ENCODE peak calls at places on chromosomes 6 and 20, in seven cellular contexts. One of them, this sample, is unnamed.
A peak's percentile ranks its signal among the peaks of the same experiment; 100 is the strongest.

GRCh38 chr6:111992851-111993250 is 61.1 kb upstream of the CCN6 start:
- DNase-seq in IMR-90: peak; percentile 52
- DNase-seq in neuronal stem cell: no peak
- DNase-seq in H1: no peak
- DNase-seq in mesendoderm: no peak
- DNase-seq in mesenchymal stem cell: no peak
- DNase-seq in trophoblast cell: no peak
- DNase-seq in this sample: no peak

GRCh38 chr6:22727709-22728108 is 158.3 kb downstream of the HDGFL1 start:
- DNase-seq in neuronal stem cell: no peak
- DNase-seq in mesenchymal stem cell: peak; percentile 72
- DNase-seq in trophoblast cell: no peak
- DNase-seq in mesendoderm: no peak
- DNase-seq in IMR-90: peak; percentile 64
- DNase-seq in H1: no peak
- DNase-seq in this sample: no peak

GRCh38 chr20:50327666-50328065 is 137.0 kb downstream of the CEBPB start:
- DNase-seq in IMR-90: no peak
- DNase-seq in mesendoderm: no peak
- DNase-seq in mesenchymal stem cell: no peak
- DNase-seq in trophoblast cell: no peak
- DNase-seq in neuronal stem cell: no peak
- DNase-seq in H1: no peak
- DNase-seq in this sample: no peak

GRCh38 chr6:129740013-129740412 is 30.0 kb upstream of the ARHGAP18 start:
- DNase-seq in trophoblast cell: no peak
- DNase-seq in mesendoderm: no peak
- DNase-seq in H1: no peak
- DNase-seq in neuronal stem cell: no peak
- DNase-seq in mesenchymal stem cell: no peak
- DNase-seq in IMR-90: no peak
- DNase-seq in this sample: no peak

GRCh38 chr6:168214586-168215104 is 104.9 kb downstream of the DACT2 start:
- DNase-seq in mesendoderm: no peak
- DNase-seq in neuronal stem cell: no peak
- DNase-seq in H1: no peak
- DNase-seq in IMR-90: no peak
- DNase-seq in mesenchymal stem cell: no peak
- DNase-seq in trophoblast cell: no peak
- DNase-seq in this sample: no peak

GRCh38 chr20:50360218-50360672 is 149.9 kb upstream of the PTPN1 start:
- DNase-seq in H1: no peak
- DNase-seq in IMR-90: no peak
- DNase-seq in mesendoderm: no peak
- DNase-seq in mesenchymal stem cell: no peak
- DNase-seq in neuronal stem cell: no peak
- DNase-seq in trophoblast cell: peak; percentile 51
- DNase-seq in this sample: no peak

GRCh38 chr20:31823360-31824124 is 4.4 kb downstream of the MYLK2 start:
- DNase-seq in trophoblast cell: no peak
- DNase-seq in mesenchymal stem cell: no peak
- DNase-seq in neuronal stem cell: no peak
- DNase-seq in mesendoderm: no peak
- DNase-seq in H1: no peak
- DNase-seq in IMR-90: no peak
- DNase-seq in this sample: no peak

GRCh38 chr20:40970218-40970617 is 58.4 kb upstream of the TOP1 start:
- DNase-seq in H1: peak; percentile 41
- DNase-seq in neuronal stem cell: no peak
- DNase-seq in IMR-90: no peak
- DNase-seq in trophoblast cell: no peak
- DNase-seq in mesendoderm: no peak
- DNase-seq in mesenchymal stem cell: no peak
- DNase-seq in this sample: peak; percentile 69

GRCh38 chr20:1935696-1936366 is 40.6 kb downstream of the SIRPA start:
- DNase-seq in neuronal stem cell: no peak
- DNase-seq in H1: no peak
- DNase-seq in mesenchymal stem cell: no peak
- DNase-seq in trophoblast cell: no peak
- DNase-seq in mesendoderm: no peak
- DNase-seq in IMR-90: no peak
- DNase-seq in this sample: no peak

GRCh38 chr6:54525731-54526130 is 217.5 kb downstream of the TINAG start:
- DNase-seq in neuronal stem cell: no peak
- DNase-seq in H1: no peak
- DNase-seq in trophoblast cell: no peak
- DNase-seq in IMR-90: peak; percentile 26
- DNase-seq in mesendoderm: no peak
- DNase-seq in mesenchymal stem cell: no peak
- DNase-seq in this sample: no peak

GRCh38 chr6:75850026-75850385 is 101.0 kb downstream of the MYO6 start:
- DNase-seq in mesenchymal stem cell: peak; percentile 16
- DNase-seq in mesendoderm: no peak
- DNase-seq in neuronal stem cell: no peak
- DNase-seq in IMR-90: no peak
- DNase-seq in H1: no peak
- DNase-seq in trophoblast cell: no peak
- DNase-seq in this sample: no peak

GRCh38 chr20:10919549-10920140 is 245.8 kb upstream of the JAG1 start:
- DNase-seq in mesendoderm: no peak
- DNase-seq in IMR-90: peak; percentile 86
- DNase-seq in mesenchymal stem cell: no peak
- DNase-seq in trophoblast cell: no peak
- DNase-seq in neuronal stem cell: no peak
- DNase-seq in H1: no peak
- DNase-seq in this sample: no peak

GRCh38 chr6:89984926-89985743 is 90.9 kb downstream of the GJA10 start:
- DNase-seq in neuronal stem cell: no peak
- DNase-seq in IMR-90: peak; percentile 76
- DNase-seq in trophoblast cell: no peak
- DNase-seq in H1: no peak
- DNase-seq in mesendoderm: no peak
- DNase-seq in mesenchymal stem cell: peak; percentile 56
- DNase-seq in this sample: no peak

GRCh38 chr6:138403324-138403800 is 661 bp upstream of the HEBP2 start:
- DNase-seq in IMR-90: no peak
- DNase-seq in mesenchymal stem cell: peak; percentile 58
- DNase-seq in neuronal stem cell: peak; percentile 1
- DNase-seq in trophoblast cell: no peak
- DNase-seq in H1: peak; percentile 67
- DNase-seq in mesendoderm: peak; percentile 53
- DNase-seq in this sample: peak; percentile 51

GRCh38 chr6:52537001-52537753 is 39.7 kb downstream of the TRAM2 start:
- DNase-seq in mesendoderm: no peak
- DNase-seq in neuronal stem cell: no peak
- DNase-seq in trophoblast cell: no peak
- DNase-seq in IMR-90: peak; percentile 57
- DNase-seq in H1: no peak
- DNase-seq in mesenchymal stem cell: no peak
- DNase-seq in this sample: no peak

GRCh38 chr6:41306187-41306854 is 19.8 kb upstream of the TREM1 start:
- DNase-seq in trophoblast cell: peak; percentile 82
- DNase-seq in neuronal stem cell: peak; percentile 45
- DNase-seq in mesenchymal stem cell: peak; percentile 53
- DNase-seq in H1: no peak
- DNase-seq in mesendoderm: peak; percentile 74
- DNase-seq in IMR-90: peak; percentile 49
- DNase-seq in this sample: peak; percentile 51

GRCh38 chr6:34523441-34524206 is 32.5 kb downstream of the SPDEF start:
- DNase-seq in neuronal stem cell: no peak
- DNase-seq in IMR-90: no peak
- DNase-seq in mesenchymal stem cell: no peak
- DNase-seq in mesendoderm: no peak
- DNase-seq in trophoblast cell: no peak
- DNase-seq in H1: no peak
- DNase-seq in this sample: no peak

GRCh38 chr6:166932616-166933015 is 23.7 kb downstream of the RNASET2 start:
- DNase-seq in mesendoderm: no peak
- DNase-seq in IMR-90: no peak
- DNase-seq in H1: no peak
- DNase-seq in neuronal stem cell: no peak
- DNase-seq in trophoblast cell: no peak
- DNase-seq in mesenchymal stem cell: no peak
- DNase-seq in this sample: no peak

GRCh38 chr6:16729183-16729696 is 32.0 kb downstream of the ATXN1 start:
- DNase-seq in mesendoderm: no peak
- DNase-seq in neuronal stem cell: no peak
- DNase-seq in mesenchymal stem cell: peak; percentile 70
- DNase-seq in trophoblast cell: peak; percentile 47
- DNase-seq in H1: no peak
- DNase-seq in IMR-90: peak; percentile 75
- DNase-seq in this sample: no peak

GRCh38 chr20:57210911-57211280 is 55.5 kb downstream of the BMP7 start:
- DNase-seq in IMR-90: no peak
- DNase-seq in neuronal stem cell: no peak
- DNase-seq in mesenchymal stem cell: no peak
- DNase-seq in mesendoderm: no peak
- DNase-seq in trophoblast cell: no peak
- DNase-seq in H1: no peak
- DNase-seq in this sample: no peak

GRCh38 chr6:66435321-66435720 is 728.3 kb upstream of the EYS start:
- DNase-seq in H1: no peak
- DNase-seq in IMR-90: no peak
- DNase-seq in mesenchymal stem cell: no peak
- DNase-seq in mesendoderm: no peak
- DNase-seq in neuronal stem cell: no peak
- DNase-seq in trophoblast cell: no peak
- DNase-seq in this sample: no peak

GRCh38 chr6:134031696-134032255 is 20.6 kb downstream of the SLC2A12 start:
- DNase-seq in neuronal stem cell: no peak
- DNase-seq in mesendoderm: no peak
- DNase-seq in H1: no peak
- DNase-seq in mesenchymal stem cell: no peak
- DNase-seq in IMR-90: peak; percentile 68
- DNase-seq in trophoblast cell: peak; percentile 37
- DNase-seq in this sample: no peak

GRCh38 chr20:57570145-57570850 is 9.4 kb downstream of the PCK1 start:
- DNase-seq in H1: no peak
- DNase-seq in trophoblast cell: no peak
- DNase-seq in mesendoderm: no peak
- DNase-seq in IMR-90: no peak
- DNase-seq in mesenchymal stem cell: no peak
- DNase-seq in neuronal stem cell: no peak
- DNase-seq in this sample: no peak

GRCh38 chr20:63889241-63890200 is 5.4 kb upstream of the DNAJC5 start:
- DNase-seq in trophoblast cell: peak; percentile 56
- DNase-seq in neuronal stem cell: no peak
- DNase-seq in H1: no peak
- DNase-seq in mesenchymal stem cell: peak; percentile 58
- DNase-seq in IMR-90: peak; percentile 35
- DNase-seq in mesendoderm: no peak
- DNase-seq in this sample: no peak

GRCh38 chr20:63886921-63887320 is 8.0 kb upstream of the DNAJC5 start:
- DNase-seq in H1: no peak
- DNase-seq in trophoblast cell: no peak
- DNase-seq in mesenchymal stem cell: no peak
- DNase-seq in mesendoderm: no peak
- DNase-seq in neuronal stem cell: no peak
- DNase-seq in IMR-90: no peak
- DNase-seq in this sample: no peak

GRCh38 chr20:63884506-63885263 is 10.2 kb upstream of the DNAJC5 start:
- DNase-seq in mesendoderm: no peak
- DNase-seq in IMR-90: no peak
- DNase-seq in H1: no peak
- DNase-seq in mesenchymal stem cell: no peak
- DNase-seq in neuronal stem cell: no peak
- DNase-seq in trophoblast cell: no peak
- DNase-seq in this sample: no peak

GRCh38 chr20:63885264-63886053 is 9.5 kb upstream of the DNAJC5 start:
- DNase-seq in neuronal stem cell: no peak
- DNase-seq in H1: no peak
- DNase-seq in mesendoderm: no peak
- DNase-seq in mesenchymal stem cell: no peak
- DNase-seq in IMR-90: no peak
- DNase-seq in trophoblast cell: peak; percentile 58
- DNase-seq in this sample: no peak

GRCh38 chr20:63886054-63886419 is 8.9 kb upstream of the DNAJC5 start:
- DNase-seq in IMR-90: no peak
- DNase-seq in trophoblast cell: no peak
- DNase-seq in H1: no peak
- DNase-seq in neuronal stem cell: no peak
- DNase-seq in mesenchymal stem cell: no peak
- DNase-seq in mesendoderm: no peak
- DNase-seq in this sample: no peak
- H2BK5ac ChIP-seq in IMR-90: no peak overlapping the region
- H2BK5ac ChIP-seq in trophoblast cell: no peak overlapping the region
- H2BK5ac ChIP-seq in H1: no peak overlapping the region
- H2BK5ac ChIP-seq in neuronal stem cell: no peak overlapping the region
- H2BK5ac ChIP-seq in mesenchymal stem cell: no peak overlapping the region
- H2BK5ac ChIP-seq in mesendoderm: no peak overlapping the region
- H2BK5ac ChIP-seq in this sample: no peak overlapping the region

DNA sequence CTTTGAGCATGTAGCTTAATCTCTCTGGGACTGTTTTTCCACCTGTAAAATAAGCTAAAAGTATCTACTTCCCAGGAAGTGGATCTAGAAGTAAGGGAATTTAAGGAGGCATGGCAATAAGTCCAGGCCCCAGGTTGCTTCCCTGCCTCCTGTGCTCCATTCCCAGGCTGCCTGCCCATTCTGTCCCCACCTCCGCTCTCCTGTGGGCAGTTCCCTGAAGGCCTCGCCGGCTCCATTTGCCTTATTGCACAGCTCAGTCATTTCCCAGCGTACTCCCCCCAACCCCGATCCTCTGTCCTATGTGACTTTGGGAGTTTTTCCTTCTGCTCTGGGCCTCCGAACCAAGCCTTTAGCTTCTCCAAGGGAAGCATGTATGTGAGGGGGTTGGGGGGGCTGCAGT is 4.6 kb downstream of the SLC29A1 start:
- DNase-seq in neuronal stem cell: no peak
- DNase-seq in H1: no peak
- DNase-seq in mesenchymal stem cell: no peak
- DNase-seq in trophoblast cell: no peak
- DNase-seq in IMR-90: no peak
- DNase-seq in mesendoderm: no peak
- DNase-seq in this sample: no peak
- H2BK120ac ChIP-seq in neuronal stem cell: no peak overlapping the region
- H2BK120ac ChIP-seq in H1: no peak overlapping the region
- H2BK120ac ChIP-seq in mesenchymal stem cell: no peak overlapping the region
- H2BK120ac ChIP-seq in trophoblast cell: no peak overlapping the region
- H2BK120ac ChIP-seq in IMR-90: no peak overlapping the region
- H2BK120ac ChIP-seq in mesendoderm: no peak overlapping the region
- H2BK120ac ChIP-seq in this sample: no peak overlapping the region

GRCh38 chr6:157460182-157460999 is 79.4 kb downstream of the ZDHHC14 start:
- DNase-seq in mesenchymal stem cell: no peak
- DNase-seq in IMR-90: peak; percentile 45
- DNase-seq in mesendoderm: no peak
- DNase-seq in trophoblast cell: peak; percentile 39
- DNase-seq in H1: no peak
- DNase-seq in neuronal stem cell: no peak
- DNase-seq in this sample: no peak
- H2BK5ac ChIP-seq in mesenchymal stem cell: no peak overlapping the region
- H2BK5ac ChIP-seq in IMR-90: no peak overlapping the region
- H2BK5ac ChIP-seq in mesendoderm: no peak overlapping the region
- H2BK5ac ChIP-seq in trophoblast cell: no peak overlapping the region
- H2BK5ac ChIP-seq in H1: no peak overlapping the region
- H2BK5ac ChIP-seq in neuronal stem cell: no peak overlapping the region
- H2BK5ac ChIP-seq in this sample: no peak overlapping the region

DNA sequence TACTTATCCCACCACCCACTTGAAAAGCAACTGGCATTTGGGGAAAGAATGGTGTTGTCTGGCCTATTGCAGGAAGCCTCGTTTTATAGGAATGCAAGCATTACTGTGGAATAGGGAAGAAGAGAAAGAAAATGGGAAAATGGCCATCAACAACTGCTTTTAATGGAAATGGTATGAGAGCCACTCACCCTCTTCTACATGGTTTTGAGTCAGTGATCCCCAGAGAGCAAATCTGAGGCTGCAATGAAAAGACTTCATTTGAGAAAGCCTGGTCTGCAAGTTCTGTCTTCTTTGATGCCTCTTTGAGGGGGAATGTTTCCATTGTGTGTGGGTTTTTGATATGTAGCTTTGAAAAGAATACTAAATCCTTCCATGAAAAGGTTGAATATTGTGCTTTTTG is 172.3 kb upstream of the HDDC2 start:
- DNase-seq in H1: no peak
- DNase-seq in neuronal stem cell: no peak
- DNase-seq in IMR-90: no peak
- DNase-seq in mesendoderm: no peak
- DNase-seq in trophoblast cell: no peak
- DNase-seq in mesenchymal stem cell: no peak
- DNase-seq in this sample: no peak
- H2BK120ac ChIP-seq in H1: no peak overlapping the region
- H2BK120ac ChIP-seq in neuronal stem cell: no peak overlapping the region
- H2BK120ac ChIP-seq in IMR-90: no peak overlapping the region
- H2BK120ac ChIP-seq in mesendoderm: no peak overlapping the region
- H2BK120ac ChIP-seq in trophoblast cell: no peak overlapping the region
- H2BK120ac ChIP-seq in mesenchymal stem cell: no peak overlapping the region
- H2BK120ac ChIP-seq in this sample: no peak overlapping the region

This sample was measured in H9.